ENCODE peak calls at places on chromosomes 7 and 10, in seven cellular contexts. I is pancreas, J is cardiac muscle cell, V is heart left ventricle, F is right atrium auricular region, E is upper lobe of right lung, G is GM23338. M is an unnamed sample. For H3K4me1 and H3K27me3, the result is how much of the 10 kb centered on the place peaks cover.

GRCh38 chr10:92241158-92241500 is 49.7 kb downstream of the CPEB3 start:
- DNase-seq in I (no peak), J (peak), V (no peak), F (no peak), E (no peak), G (peak), M (no peak)

GRCh38 chr10:48525113-48525512 is 79.8 kb downstream of the ARHGAP22 start:
- DNase-seq in I (no peak), J (no peak), V (no peak), F (no peak), E (no peak), G (no peak), M (no peak)

GRCh38 chr10:61662794-61663259 is at the start of gene CABCOCO1:
- DNase-seq in I (peak), J (peak), V (peak), F (peak), E (peak), G (peak), M (peak)

GRCh38 chr7:22001345-22002004 is 55.8 kb upstream of the CDCA7L start:
- DNase-seq in I (no peak), J (peak), V (no peak), F (no peak), E (no peak), G (peak), M (no peak)

GRCh38 chr10:50917486-50917885 is 32.1 kb upstream of the A1CF start:
- DNase-seq in I (no peak), J (no peak), V (no peak), F (no peak), E (no peak), G (no peak), M (no peak)

GRCh38 chr7:7563813-7564212 is 2.9 kb upstream of the MIOS start:
- DNase-seq in I (no peak), J (no peak), V (no peak), F (no peak), E (no peak), G (no peak), M (no peak)

GRCh38 chr7:27560706-27561235 is 101.9 kb downstream of the HIBADH start:
- DNase-seq in I (no peak), J (no peak), V (no peak), F (no peak), E (no peak), G (no peak), M (no peak)

GRCh38 chr10:133332936-133333699 is 3.6 kb downstream of the CALY start:
- DNase-seq in I (no peak), J (no peak), V (no peak), F (no peak), E (no peak), G (no peak), M (no peak)

GRCh38 chr10:68301790-68302502 is 29.9 kb upstream of the HNRNPH3 start:
- DNase-seq in I (no peak), J (peak), V (no peak), F (no peak), E (no peak), G (peak), M (peak)

GRCh38 chr10:8035641-8036520 is 18.6 kb upstream of the GATA3 start:
- DNase-seq in I (no peak), J (peak), V (no peak), F (no peak), E (no peak), G (peak), M (no peak)

GRCh38 chr10:34711500-34711899 is 103.6 kb downstream of the PARD3 start:
- DNase-seq in I (no peak), J (no peak), V (no peak), F (no peak), E (no peak), G (no peak), M (no peak)

GRCh38 chr7:66125052-66125694 is 10.5 kb downstream of the CRCP start:
- DNase-seq in I (no peak), J (no peak), V (no peak), F (no peak), E (no peak), G (no peak), M (no peak)

GRCh38 chr10:32419615-32420014 is 26.3 kb upstream of the CCDC7 start:
- DNase-seq in I (no peak), J (no peak), V (no peak), F (no peak), E (no peak), G (no peak), M (no peak)

DNA sequence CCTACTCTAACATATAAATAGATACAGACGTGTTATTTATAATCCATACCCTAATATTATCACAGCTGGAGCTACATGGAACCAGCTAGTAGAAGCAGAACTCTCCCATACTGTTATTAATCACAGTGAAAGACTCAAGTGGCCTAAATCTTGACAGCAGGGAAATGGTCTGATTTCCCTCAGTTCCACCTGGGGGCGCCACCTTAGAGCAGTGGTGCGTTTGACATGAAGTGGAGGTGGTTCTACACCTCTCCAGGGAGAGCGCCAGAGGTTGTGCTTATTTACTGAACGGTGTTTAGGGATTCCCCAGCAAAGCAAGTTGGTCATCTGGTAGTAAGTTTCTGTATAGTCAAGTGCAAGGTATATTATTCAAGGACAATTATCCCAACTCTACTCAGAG is 17.6 kb downstream of the DNTT start:
- DNase-seq in I (no peak), J (no peak), V (no peak), F (no peak), E (no peak), G (peak), M (no peak)
- TF ChIP-seq CTCF in I (no peak), J (no peak), V (no peak), F (no peak), E (no peak), G (peak), M (no peak)

GRCh38 chr10:74071151-74071550 is 73.2 kb downstream of the VCL start:
- DNase-seq in I (no peak), J (no peak), V (peak), F (no peak), E (no peak), G (peak), M (no peak)

GRCh38 chr10:74067373-74068370 is 69.8 kb downstream of the VCL start:
- DNase-seq in I (no peak), J (no peak), V (no peak), F (no peak), E (no peak), G (no peak), M (no peak)

GRCh38 chr10:74076961-74077360 is 73.7 kb downstream of the AP3M1 start:
- DNase-seq in I (no peak), J (no peak), V (no peak), F (no peak), E (no peak), G (no peak), M (no peak)

GRCh38 chr10:74075906-74076305 is 74.7 kb downstream of the AP3M1 start:
- DNase-seq in I (no peak), J (no peak), V (no peak), F (no peak), E (no peak), G (no peak), M (no peak)

DNA sequence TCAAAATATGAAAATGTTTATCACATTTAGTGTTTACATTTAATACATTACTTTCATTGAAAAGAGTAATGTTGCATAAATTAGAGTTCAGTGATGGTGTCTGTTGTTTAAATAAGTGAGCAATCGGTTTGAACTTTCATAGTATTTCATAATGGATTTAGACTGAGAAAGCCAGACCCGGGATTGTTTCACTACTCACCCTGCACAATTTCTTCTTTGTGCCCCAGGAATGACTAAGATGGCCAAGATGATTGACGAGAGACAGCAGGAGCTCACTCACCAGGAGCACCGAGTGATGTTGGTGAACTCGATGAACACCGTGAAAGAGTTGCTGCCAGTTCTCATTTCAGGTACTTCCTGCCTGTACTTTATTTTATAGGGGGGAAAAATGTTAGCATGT is 74.6 kb downstream of the VCL start:
- DNase-seq in I (no peak), J (no peak), V (no peak), F (no peak), E (no peak), G (no peak), M (no peak)
- H3K4me1 ChIP-seq in I (under half), J (under half), V (half or more), F (under half), E (under half), G (under half), M (under half)

DNA sequence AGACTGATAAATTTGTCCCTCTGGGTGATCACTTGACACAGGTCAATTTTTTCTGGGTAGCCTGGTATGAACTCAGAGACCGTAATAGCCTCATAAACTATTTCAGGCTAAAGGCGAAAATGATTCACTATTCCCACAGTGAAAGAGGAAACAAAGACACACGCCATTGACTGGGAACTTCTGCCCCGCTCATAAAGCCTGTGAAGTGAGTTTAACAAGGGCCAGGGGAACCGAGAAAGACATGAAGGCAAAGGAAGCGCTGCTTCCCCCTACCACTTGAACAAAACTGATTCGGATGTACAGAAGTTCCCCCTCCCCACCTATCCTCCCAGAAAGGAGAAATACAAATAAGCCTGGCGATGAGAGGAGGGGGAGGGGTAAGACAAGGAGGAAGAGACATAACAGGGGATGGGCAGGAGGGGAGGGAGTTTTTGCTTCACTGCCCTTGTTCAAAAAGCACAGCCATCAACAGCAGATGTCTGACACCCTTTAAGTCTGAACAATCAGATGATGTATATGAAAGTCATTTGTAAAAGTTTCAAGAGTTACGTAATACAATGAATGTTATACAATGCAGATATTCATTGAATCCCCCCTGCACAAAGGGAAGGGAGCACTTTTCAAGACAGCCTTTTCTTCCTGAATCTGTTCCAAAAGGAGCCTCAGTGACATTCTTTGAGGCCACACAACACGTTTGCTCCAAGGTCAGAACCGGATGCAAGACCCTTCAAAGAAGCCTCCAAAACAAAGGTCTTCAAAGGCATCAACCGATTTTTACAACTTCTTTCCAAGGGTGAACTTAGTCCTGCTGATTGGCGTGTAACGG is 734 bp downstream of the ABCB4 start:
- DNase-seq in I (no peak), J (no peak), V (peak), F (no peak), E (no peak), G (peak), M (no peak)
- H3K27me3 ChIP-seq in I (under half), J (under half), V (under half), F (under half), E (under half), G (under half), M (under half)

DNA sequence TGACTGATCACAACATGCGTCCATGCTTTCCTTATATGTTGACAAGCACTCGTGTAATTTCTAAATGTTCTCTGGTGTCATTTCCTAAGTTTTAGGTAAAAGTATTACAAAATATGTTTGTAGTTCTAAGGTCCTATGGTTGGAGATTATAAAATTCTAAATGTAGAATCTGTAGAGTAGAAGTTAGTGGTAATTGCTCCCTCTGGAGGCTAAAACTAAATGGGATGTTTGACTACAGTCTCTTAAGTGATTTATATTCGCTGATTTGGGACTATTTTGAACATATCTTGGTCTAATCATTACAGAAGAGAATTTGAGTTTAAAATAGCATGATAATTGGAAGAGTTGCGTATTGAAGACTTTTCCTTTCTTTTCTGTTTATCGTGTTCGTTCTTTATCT is 74.1 kb downstream of the ZMYND11 start:
- DNase-seq in I (no peak), J (no peak), V (no peak), F (no peak), E (no peak), G (peak), M (no peak)
- TF ChIP-seq CTCF in I (no peak), J (peak), V (no peak), F (no peak), E (peak), G (no peak), M (peak)

GRCh38 chr10:80486151-80486692 is 32.1 kb downstream of the TSPAN14 start:
- DNase-seq in I (peak), J (no peak), V (no peak), F (no peak), E (peak), G (no peak), M (no peak)
- H3K4me1 ChIP-seq in I (under half), J (under half), V (under half), F (under half), E (half or more), G (under half), M (under half)

GRCh38 chr10:22315455-22316285 is 518 bp upstream of the COMMD3 start:
- DNase-seq in I (no peak), J (no peak), V (no peak), F (no peak), E (no peak), G (peak), M (no peak)

GRCh38 chr10:22317771-22318565 is 1.8 kb downstream of the COMMD3 start:
- DNase-seq in I (no peak), J (no peak), V (no peak), F (no peak), E (no peak), G (peak), M (no peak)

GRCh38 chr10:22316286-22317120 is at the start of gene COMMD3:
- DNase-seq in I (peak), J (peak), V (peak), F (peak), E (peak), G (peak), M (peak)

GRCh38 chr10:22317121-22317370 is 858 bp downstream of the COMMD3 start:
- DNase-seq in I (no peak), J (no peak), V (no peak), F (no peak), E (no peak), G (no peak), M (no peak)

GRCh38 chr10:22314852-22315251 is 1.3 kb upstream of the COMMD3 start:
- DNase-seq in I (no peak), J (no peak), V (no peak), F (no peak), E (no peak), G (no peak), M (no peak)
- H3K27me3 ChIP-seq in I (under half), J (half or more), V (under half), F (under half), E (under half), G (half or more), M (under half)

GRCh38 chr10:70536196-70536920 is 57.8 kb downstream of the PALD1 start:
- DNase-seq in I (no peak), J (no peak), V (no peak), F (no peak), E (no peak), G (peak), M (no peak)

GRCh38 chr10:70535451-70535850 is 56.9 kb downstream of the PALD1 start:
- DNase-seq in I (no peak), J (no peak), V (no peak), F (no peak), E (no peak), G (no peak), M (no peak)

GRCh38 chr10:70532554-70533188 is 54.1 kb downstream of the PALD1 start:
- DNase-seq in I (peak), J (no peak), V (no peak), F (no peak), E (no peak), G (no peak), M (no peak)

GRCh38 chr10:70533189-70533558 is 54.6 kb downstream of the PALD1 start:
- DNase-seq in I (no peak), J (no peak), V (no peak), F (no peak), E (no peak), G (no peak), M (no peak)

GRCh38 chr10:70534281-70534680 is 55.7 kb downstream of the PALD1 start:
- DNase-seq in I (peak), J (no peak), V (no peak), F (no peak), E (no peak), G (no peak), M (no peak)
- TF ChIP-seq CTCF in I (no peak), J (no peak), V (no peak), F (no peak), E (no peak), G (peak), M (no peak)

GRCh38 chr7:139127648-139128047 is 18.1 kb upstream of the ZC3HAV1 start:
- DNase-seq in I (no peak), J (no peak), V (no peak), F (no peak), E (no peak), G (no peak), M (no peak)
- H3K4me1 ChIP-seq in I (under half), J (under half), V (under half), F (under half), E (under half), G (under half), M (under half)

M was measured in Caco-2.